ENCODE peak calls at places on chromosomes 2 and 18, in nine cellular contexts. One of them, this sample, is unnamed.

GRCh38 chr18:31678425-31678824 is 6.0 kb downstream of the B4GALT6 start:
- DNase-seq in OCI-LY7: no peak
- DNase-seq in ovary: no peak
- DNase-seq in upper lobe of right lung: no peak
- DNase-seq in dorsolateral prefrontal cortex: no peak
- DNase-seq in IMR-90: no peak
- DNase-seq in right cardiac atrium: no peak
- DNase-seq in right lobe of liver: no peak
- DNase-seq in endothelial cell of umbilical vein: no peak
- DNase-seq in this sample: no peak

GRCh38 chr2:241780939-241781569 is 4.4 kb downstream of the GAL3ST2 start:
- DNase-seq in OCI-LY7: no peak
- DNase-seq in ovary: no peak
- DNase-seq in upper lobe of right lung: no peak
- DNase-seq in dorsolateral prefrontal cortex: no peak
- DNase-seq in IMR-90: no peak
- DNase-seq in right cardiac atrium: no peak
- DNase-seq in right lobe of liver: no peak
- DNase-seq in endothelial cell of umbilical vein: no peak
- DNase-seq in this sample: no peak

GRCh38 chr2:234003972-234004617 is 46.4 kb upstream of the SPP2 start:
- DNase-seq in OCI-LY7: no peak
- DNase-seq in ovary: no peak
- DNase-seq in upper lobe of right lung: no peak
- DNase-seq in dorsolateral prefrontal cortex: no peak
- DNase-seq in IMR-90: peak; percentile 95
- DNase-seq in right cardiac atrium: no peak
- DNase-seq in right lobe of liver: no peak
- DNase-seq in endothelial cell of umbilical vein: peak; percentile 8
- DNase-seq in this sample: peak; percentile 77

GRCh38 chr2:149738771-149739170 is 151.2 kb upstream of the MMADHC start:
- DNase-seq in OCI-LY7: no peak
- DNase-seq in ovary: no peak
- DNase-seq in upper lobe of right lung: no peak
- DNase-seq in dorsolateral prefrontal cortex: no peak
- DNase-seq in IMR-90: peak; percentile 66
- DNase-seq in right cardiac atrium: peak; percentile 9
- DNase-seq in right lobe of liver: no peak
- DNase-seq in endothelial cell of umbilical vein: no peak
- DNase-seq in this sample: no peak

GRCh38 chr2:50956886-50957285 is 75.0 kb downstream of the NRXN1 start:
- DNase-seq in OCI-LY7: no peak
- DNase-seq in ovary: no peak
- DNase-seq in upper lobe of right lung: no peak
- DNase-seq in dorsolateral prefrontal cortex: no peak
- DNase-seq in IMR-90: no peak
- DNase-seq in right cardiac atrium: no peak
- DNase-seq in right lobe of liver: no peak
- DNase-seq in endothelial cell of umbilical vein: no peak
- DNase-seq in this sample: no peak

GRCh38 chr18:13032173-13032572 is 41.0 kb downstream of the CEP192 start:
- DNase-seq in OCI-LY7: no peak
- DNase-seq in ovary: no peak
- DNase-seq in upper lobe of right lung: no peak
- DNase-seq in dorsolateral prefrontal cortex: no peak
- DNase-seq in IMR-90: no peak
- DNase-seq in right cardiac atrium: no peak
- DNase-seq in right lobe of liver: no peak
- DNase-seq in endothelial cell of umbilical vein: no peak
- DNase-seq in this sample: no peak

GRCh38 chr18:57859314-57859713 is 56.2 kb upstream of the ATP8B1 start:
- DNase-seq in OCI-LY7: peak; percentile 4
- DNase-seq in ovary: no peak
- DNase-seq in upper lobe of right lung: no peak
- DNase-seq in dorsolateral prefrontal cortex: no peak
- DNase-seq in IMR-90: no peak
- DNase-seq in right cardiac atrium: no peak
- DNase-seq in right lobe of liver: peak; percentile 48
- DNase-seq in endothelial cell of umbilical vein: peak; percentile 35
- DNase-seq in this sample: no peak

GRCh38 chr18:7902399-7902839 is 335.3 kb downstream of the PTPRM start:
- DNase-seq in OCI-LY7: no peak
- DNase-seq in ovary: peak; percentile 45
- DNase-seq in upper lobe of right lung: no peak
- DNase-seq in dorsolateral prefrontal cortex: no peak
- DNase-seq in IMR-90: peak; percentile 99
- DNase-seq in right cardiac atrium: no peak
- DNase-seq in right lobe of liver: peak; percentile 54
- DNase-seq in endothelial cell of umbilical vein: no peak
- DNase-seq in this sample: peak; percentile 96

GRCh38 chr2:98446850-98447249 is 2.2 kb downstream of the INPP4A start:
- DNase-seq in OCI-LY7: no peak
- DNase-seq in ovary: no peak
- DNase-seq in upper lobe of right lung: no peak
- DNase-seq in dorsolateral prefrontal cortex: no peak
- DNase-seq in IMR-90: no peak
- DNase-seq in right cardiac atrium: no peak
- DNase-seq in right lobe of liver: no peak
- DNase-seq in endothelial cell of umbilical vein: no peak
- DNase-seq in this sample: no peak
- H3K4me3 ChIP-seq in OCI-LY7: no peak overlapping the region
- H3K4me3 ChIP-seq in ovary: no peak overlapping the region
- H3K4me3 ChIP-seq in upper lobe of right lung: peak overlapping the region; percentile 78
- H3K4me3 ChIP-seq in dorsolateral prefrontal cortex: peak overlapping the region; percentile 75
- H3K4me3 ChIP-seq in IMR-90: no peak overlapping the region
- H3K4me3 ChIP-seq in right cardiac atrium: no peak overlapping the region
- H3K4me3 ChIP-seq in right lobe of liver: no peak overlapping the region
- H3K4me3 ChIP-seq in endothelial cell of umbilical vein: no peak overlapping the region
- H3K4me3 ChIP-seq in this sample: no peak overlapping the region

DNA sequence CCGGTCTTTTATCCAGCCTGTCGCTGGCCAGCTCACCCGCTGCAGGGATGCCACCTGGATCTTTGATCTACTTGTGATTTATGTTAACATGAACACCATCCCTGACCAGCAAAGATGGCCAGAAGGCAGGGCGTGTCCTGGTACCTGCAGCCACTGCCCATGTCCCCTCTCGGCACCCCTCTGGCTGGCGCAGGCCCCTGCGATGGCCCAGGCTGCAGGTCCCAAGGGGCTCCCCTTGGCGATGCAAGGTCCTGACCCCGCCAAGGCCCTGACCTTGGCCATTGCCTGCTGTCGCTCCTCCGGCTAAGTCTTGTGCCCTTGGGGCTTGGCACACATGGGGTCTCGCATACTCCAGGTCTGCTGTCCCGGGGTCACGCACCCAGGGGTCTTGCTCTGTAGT is 214.9 kb downstream of the TWIST2 start:
- DNase-seq in OCI-LY7: no peak
- DNase-seq in ovary: no peak
- DNase-seq in upper lobe of right lung: no peak
- DNase-seq in dorsolateral prefrontal cortex: no peak
- DNase-seq in IMR-90: no peak
- DNase-seq in right cardiac atrium: peak; percentile 38
- DNase-seq in right lobe of liver: no peak
- DNase-seq in endothelial cell of umbilical vein: no peak
- DNase-seq in this sample: no peak
- H3K27ac ChIP-seq in OCI-LY7: no peak overlapping the region
- H3K27ac ChIP-seq in ovary: no peak overlapping the region
- H3K27ac ChIP-seq in upper lobe of right lung: no peak overlapping the region
- H3K27ac ChIP-seq in dorsolateral prefrontal cortex: no peak overlapping the region
- H3K27ac ChIP-seq in IMR-90: no peak overlapping the region
- H3K27ac ChIP-seq in right cardiac atrium: no peak overlapping the region
- H3K27ac ChIP-seq in right lobe of liver: no peak overlapping the region
- H3K27ac ChIP-seq in endothelial cell of umbilical vein: no peak overlapping the region
- H3K27ac ChIP-seq in this sample: no peak overlapping the region

DNA sequence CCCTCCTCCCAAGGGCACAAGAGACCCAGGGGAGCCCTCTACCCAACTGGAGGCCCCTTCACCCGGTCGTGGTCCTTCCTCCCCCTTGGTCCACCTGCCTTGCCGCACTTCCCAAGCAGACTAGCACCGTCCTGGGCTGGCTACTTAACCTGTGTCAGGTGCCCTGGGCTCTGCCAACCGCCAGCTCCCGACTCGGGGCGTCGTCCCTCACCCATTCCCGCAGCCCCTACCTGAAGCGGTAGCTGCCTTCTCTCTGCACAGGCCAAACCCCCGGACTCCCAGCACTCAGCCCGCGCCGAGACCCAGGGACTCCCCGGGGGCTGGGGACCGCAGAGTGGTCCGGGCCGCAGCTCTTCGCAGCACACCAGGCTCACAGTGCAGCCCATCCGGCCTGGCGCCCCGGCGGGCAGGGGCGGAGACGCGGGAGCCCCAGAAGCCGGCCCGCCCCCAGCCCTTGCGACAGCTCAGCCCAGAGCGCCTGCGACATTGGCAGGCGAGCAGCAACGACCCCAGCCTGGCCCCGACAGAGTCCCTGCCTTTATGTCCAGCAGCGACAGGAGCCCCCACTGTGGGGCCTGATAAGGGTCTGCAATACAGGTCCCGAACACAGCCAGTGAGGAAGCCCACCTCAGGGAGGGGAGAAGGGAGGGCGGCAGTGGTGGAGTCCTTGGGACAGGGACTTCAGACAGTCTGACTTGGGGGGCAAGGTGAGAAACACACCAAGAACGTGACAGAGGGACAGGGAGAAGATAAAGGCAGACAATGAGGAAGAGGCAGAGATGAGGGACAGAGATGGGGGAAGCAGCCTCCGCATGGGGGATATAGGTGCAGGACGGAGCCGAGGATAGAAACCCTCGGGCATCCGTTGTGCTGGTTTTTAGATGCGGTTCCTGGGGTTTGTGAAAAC is 31.0 kb upstream of the TNS1 start:
- DNase-seq in OCI-LY7: no peak
- DNase-seq in ovary: no peak
- DNase-seq in upper lobe of right lung: no peak
- DNase-seq in dorsolateral prefrontal cortex: peak; percentile 8
- DNase-seq in IMR-90: no peak
- DNase-seq in right cardiac atrium: peak; percentile 78
- DNase-seq in right lobe of liver: peak; percentile 42
- DNase-seq in endothelial cell of umbilical vein: no peak
- DNase-seq in this sample: no peak
- H3K4me3 ChIP-seq in OCI-LY7: no peak overlapping the region
- H3K4me3 ChIP-seq in ovary: no peak overlapping the region
- H3K4me3 ChIP-seq in upper lobe of right lung: peak overlapping the region; percentile 35
- H3K4me3 ChIP-seq in dorsolateral prefrontal cortex: peak overlapping the region; percentile 55
- H3K4me3 ChIP-seq in IMR-90: no peak overlapping the region
- H3K4me3 ChIP-seq in right cardiac atrium: no peak overlapping the region
- H3K4me3 ChIP-seq in right lobe of liver: no peak overlapping the region
- H3K4me3 ChIP-seq in endothelial cell of umbilical vein: no peak overlapping the region
- H3K4me3 ChIP-seq in this sample: no peak overlapping the region

GRCh38 chr2:53938904-53939303 is 31.9 kb downstream of the PSME4 start:
- DNase-seq in OCI-LY7: no peak
- DNase-seq in ovary: no peak
- DNase-seq in upper lobe of right lung: no peak
- DNase-seq in dorsolateral prefrontal cortex: no peak
- DNase-seq in IMR-90: no peak
- DNase-seq in right cardiac atrium: no peak
- DNase-seq in right lobe of liver: no peak
- DNase-seq in endothelial cell of umbilical vein: no peak
- DNase-seq in this sample: no peak

DNA sequence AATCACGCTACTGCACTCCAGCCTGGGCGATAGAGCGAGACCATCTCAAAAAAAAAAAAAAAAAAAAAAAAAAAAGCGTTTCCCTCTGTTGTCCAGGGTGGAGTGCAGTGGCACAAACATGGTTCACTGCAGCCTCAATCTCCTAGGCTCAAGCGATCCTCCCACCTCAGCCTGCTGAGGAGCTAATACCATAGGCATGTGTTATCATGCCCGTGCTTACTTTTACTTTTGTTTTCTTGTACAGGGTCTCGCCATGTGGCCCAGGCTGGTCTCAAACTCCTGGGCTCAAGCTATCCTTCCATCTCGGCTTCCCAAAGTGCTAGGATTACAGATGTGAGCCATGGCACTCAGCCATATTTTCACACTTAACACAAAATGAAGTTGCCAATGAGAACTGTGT is 37.5 kb downstream of the PSME4 start:
- DNase-seq in OCI-LY7: no peak
- DNase-seq in ovary: no peak
- DNase-seq in upper lobe of right lung: no peak
- DNase-seq in dorsolateral prefrontal cortex: no peak
- DNase-seq in IMR-90: no peak
- DNase-seq in right cardiac atrium: no peak
- DNase-seq in right lobe of liver: no peak
- DNase-seq in endothelial cell of umbilical vein: no peak
- DNase-seq in this sample: no peak
- H3K27ac ChIP-seq in OCI-LY7: no peak overlapping the region
- H3K27ac ChIP-seq in ovary: no peak overlapping the region
- H3K27ac ChIP-seq in upper lobe of right lung: no peak overlapping the region
- H3K27ac ChIP-seq in dorsolateral prefrontal cortex: no peak overlapping the region
- H3K27ac ChIP-seq in IMR-90: no peak overlapping the region
- H3K27ac ChIP-seq in right cardiac atrium: no peak overlapping the region
- H3K27ac ChIP-seq in right lobe of liver: no peak overlapping the region
- H3K27ac ChIP-seq in endothelial cell of umbilical vein: no peak overlapping the region
- H3K27ac ChIP-seq in this sample: no peak overlapping the region

GRCh38 chr2:69915050-69915945 is at the start of gene MXD1:
- DNase-seq in OCI-LY7: no peak
- DNase-seq in ovary: peak; percentile 15
- DNase-seq in upper lobe of right lung: no peak
- DNase-seq in dorsolateral prefrontal cortex: no peak
- DNase-seq in IMR-90: no peak
- DNase-seq in right cardiac atrium: no peak
- DNase-seq in right lobe of liver: peak; percentile 62
- DNase-seq in endothelial cell of umbilical vein: no peak
- DNase-seq in this sample: no peak

GRCh38 chr2:69918391-69918790 is 3.5 kb downstream of the MXD1 start:
- DNase-seq in OCI-LY7: peak; percentile 47
- DNase-seq in ovary: no peak
- DNase-seq in upper lobe of right lung: no peak
- DNase-seq in dorsolateral prefrontal cortex: no peak
- DNase-seq in IMR-90: no peak
- DNase-seq in right cardiac atrium: no peak
- DNase-seq in right lobe of liver: no peak
- DNase-seq in endothelial cell of umbilical vein: no peak
- DNase-seq in this sample: no peak

GRCh38 chr2:69914235-69915049 is 467 bp upstream of the MXD1 start:
- DNase-seq in OCI-LY7: peak; percentile 100
- DNase-seq in ovary: peak; percentile 100
- DNase-seq in upper lobe of right lung: peak; percentile 100
- DNase-seq in dorsolateral prefrontal cortex: peak; percentile 100
- DNase-seq in IMR-90: peak; percentile 100
- DNase-seq in right cardiac atrium: peak; percentile 100
- DNase-seq in right lobe of liver: peak; percentile 100
- DNase-seq in endothelial cell of umbilical vein: peak; percentile 100
- DNase-seq in this sample: peak; percentile 100

GRCh38 chr2:69916151-69916550 is 1.2 kb downstream of the MXD1 start:
- DNase-seq in OCI-LY7: no peak
- DNase-seq in ovary: no peak
- DNase-seq in upper lobe of right lung: no peak
- DNase-seq in dorsolateral prefrontal cortex: no peak
- DNase-seq in IMR-90: peak; percentile 35
- DNase-seq in right cardiac atrium: no peak
- DNase-seq in right lobe of liver: no peak
- DNase-seq in endothelial cell of umbilical vein: peak; percentile 35
- DNase-seq in this sample: no peak

GRCh38 chr2:69917854-69918253 is 2.9 kb downstream of the MXD1 start:
- DNase-seq in OCI-LY7: no peak
- DNase-seq in ovary: no peak
- DNase-seq in upper lobe of right lung: no peak
- DNase-seq in dorsolateral prefrontal cortex: no peak
- DNase-seq in IMR-90: peak; percentile 93
- DNase-seq in right cardiac atrium: no peak
- DNase-seq in right lobe of liver: no peak
- DNase-seq in endothelial cell of umbilical vein: peak; percentile 93
- DNase-seq in this sample: peak; percentile 53
- H3K4me3 ChIP-seq in OCI-LY7: no peak overlapping the region
- H3K4me3 ChIP-seq in ovary: no peak overlapping the region
- H3K4me3 ChIP-seq in upper lobe of right lung: no peak overlapping the region
- H3K4me3 ChIP-seq in dorsolateral prefrontal cortex: peak overlapping the region; percentile 84
- H3K4me3 ChIP-seq in IMR-90: no peak overlapping the region
- H3K4me3 ChIP-seq in right cardiac atrium: no peak overlapping the region
- H3K4me3 ChIP-seq in right lobe of liver: no peak overlapping the region
- H3K4me3 ChIP-seq in endothelial cell of umbilical vein: no peak overlapping the region
- H3K4me3 ChIP-seq in this sample: no peak overlapping the region

GRCh38 chr18:56068030-56068671 is 480.2 kb upstream of the TCF4 start:
- DNase-seq in OCI-LY7: no peak
- DNase-seq in ovary: peak; percentile 29
- DNase-seq in upper lobe of right lung: no peak
- DNase-seq in dorsolateral prefrontal cortex: no peak
- DNase-seq in IMR-90: peak; percentile 89
- DNase-seq in right cardiac atrium: no peak
- DNase-seq in right lobe of liver: no peak
- DNase-seq in endothelial cell of umbilical vein: peak; percentile 9
- DNase-seq in this sample: peak; percentile 55
- H3K27ac ChIP-seq in OCI-LY7: no peak overlapping the region
- H3K27ac ChIP-seq in ovary: no peak overlapping the region
- H3K27ac ChIP-seq in upper lobe of right lung: no peak overlapping the region
- H3K27ac ChIP-seq in dorsolateral prefrontal cortex: peak overlapping the region; percentile 42
- H3K27ac ChIP-seq in IMR-90: no peak overlapping the region
- H3K27ac ChIP-seq in right cardiac atrium: no peak overlapping the region
- H3K27ac ChIP-seq in right lobe of liver: no peak overlapping the region
- H3K27ac ChIP-seq in endothelial cell of umbilical vein: no peak overlapping the region
- H3K27ac ChIP-seq in this sample: no peak overlapping the region